ENCODE peak calls at places on chromosomes 11 and 22, in six cellular contexts. Y, N, P, W, B and O are unnamed samples.

GRCh38 chr11:93652161-93652597 is 9.3 kb upstream of the CEP295 start:
- DNase-seq in P (peak), N (peak), Y (no peak), W (peak), B (peak), O (peak)

GRCh38 chr22:23220485-23221350 is 40.4 kb downstream of the BCR start:
- DNase-seq in P (no peak), B (no peak), Y (no peak), N (no peak), W (no peak), O (no peak)

GRCh38 chr11:32005786-32006406 is 85.0 kb upstream of the RCN1 start:
- DNase-seq in Y (no peak), W (no peak), N (peak), B (peak), P (no peak), O (no peak)

GRCh38 chr22:23404689-23405365 is 175.3 kb downstream of the IGLL1 start:
- DNase-seq in W (no peak), Y (no peak), B (no peak), N (peak), P (no peak), O (peak)

GRCh38 chr11:109644158-109644557 is 222.2 kb downstream of the C11orf87 start:
- DNase-seq in B (peak), Y (no peak), N (peak), W (no peak), P (no peak), O (peak)

GRCh38 chr11:24932110-24933000 is 435.5 kb downstream of the LUZP2 start:
- DNase-seq in N (no peak), Y (no peak), W (no peak), B (no peak), P (no peak), O (peak)

GRCh38 chr11:6196396-6196795 is 2.6 kb upstream of the OR52W1 start:
- DNase-seq in N (no peak), B (no peak), Y (no peak), W (no peak), P (no peak), O (no peak)

GRCh38 chr22:23183107-23183698 is 2.9 kb downstream of the BCR start:
- DNase-seq in Y (no peak), B (no peak), W (no peak), N (peak), P (no peak), O (peak)

GRCh38 chr11:68798221-68798813 is 43.4 kb downstream of the CPT1A start:
- DNase-seq in Y (no peak), P (peak), N (peak), W (no peak), B (no peak), O (peak)

GRCh38 chr11:95764267-95764898 is 25.2 kb downstream of the FAM76B start:
- DNase-seq in Y (peak), P (no peak), B (no peak), N (peak), W (peak), O (peak)

GRCh38 chr11:18270102-18270501 is 4.0 kb downstream of the SAA1 start:
- DNase-seq in B (no peak), W (no peak), P (no peak), Y (no peak), N (no peak), O (no peak)

GRCh38 chr11:117654856-117655255 is 142.2 kb downstream of the DSCAML1 start:
- DNase-seq in Y (no peak), B (no peak), W (no peak), P (no peak), N (no peak), O (no peak)

GRCh38 chr11:66081505-66081904 is 11.4 kb downstream of the PACS1 start:
- DNase-seq in B (no peak), W (peak), N (peak), Y (no peak), P (peak), O (peak)

GRCh38 chr11:120612363-120613263 is 101.1 kb downstream of the GRIK4 start:
- DNase-seq in P (no peak), B (no peak), W (no peak), Y (peak), N (no peak), O (no peak)

GRCh38 chr11:6284250-6284649 is 24.6 kb downstream of the CCKBR start:
- DNase-seq in Y (no peak), W (no peak), P (no peak), N (no peak), B (no peak), O (no peak)

GRCh38 chr11:78188012-78188808 is at the start of gene KCTD21:
- DNase-seq in W (peak), B (peak), Y (peak), P (peak), N (peak), O (peak)

GRCh38 chr11:114085965-114086364 is 26.5 kb downstream of the ZBTB16 start:
- DNase-seq in W (no peak), N (no peak), P (no peak), B (no peak), Y (no peak), O (no peak)

GRCh38 chr11:55607545-55607944 is at the start of gene OR4C11:
- DNase-seq in Y (no peak), W (no peak), N (no peak), P (no peak), B (no peak), O (no peak)

GRCh38 chr22:44680058-44680457 is 21.9 kb upstream of the PRR5 start:
- DNase-seq in Y (no peak), B (no peak), N (no peak), W (no peak), P (no peak), O (no peak)

GRCh38 chr22:44057411-44057987 is 33.4 kb downstream of the PARVB start:
- DNase-seq in N (no peak), P (no peak), Y (no peak), B (no peak), W (no peak), O (no peak)

GRCh38 chr11:75184757-75185156 is 33.9 kb downstream of the SLCO2B1 start:
- DNase-seq in P (no peak), W (no peak), N (no peak), Y (no peak), B (no peak), O (no peak)

GRCh38 chr11:126163074-126163700 is 48.3 kb downstream of the RPUSD4 start:
- DNase-seq in Y (no peak), W (no peak), N (peak), P (no peak), B (peak), O (peak)

GRCh38 chr22:43011079-43011478 is 3.9 kb downstream of the PACSIN2 start:
- DNase-seq in P (no peak), Y (no peak), W (no peak), N (peak), B (no peak), O (peak)

GRCh38 chr11:1836011-1836945 is 1.5 kb downstream of the SYT8 start:
- DNase-seq in B (no peak), N (no peak), W (no peak), Y (no peak), P (no peak), O (no peak)

GRCh38 chr11:35276396-35276795 is 137.4 kb downstream of the CD44 start:
- DNase-seq in N (peak), P (no peak), Y (no peak), B (no peak), W (no peak), O (no peak)

GRCh38 chr11:72735495-72736027 is 16.6 kb downstream of the ARAP1 start:
- DNase-seq in N (peak), P (no peak), B (no peak), W (no peak), Y (no peak), O (peak)

GRCh38 chr11:69642549-69642912 is 1.6 kb downstream of the CCND1 start:
- DNase-seq in N (peak), Y (no peak), W (peak), B (no peak), P (no peak), O (no peak)

GRCh38 chr22:44664149-44664548 is 37.9 kb upstream of the PRR5 start:
- DNase-seq in Y (no peak), N (peak), B (no peak), W (no peak), P (no peak), O (peak)

GRCh38 chr11:40129276-40129675 is 1330.2 kb downstream of the LRRC4C start:
- DNase-seq in B (no peak), Y (no peak), P (no peak), W (no peak), N (peak), O (peak)

GRCh38 chr11:21430532-21430931 is 761.1 kb downstream of the NELL1 start:
- DNase-seq in B (no peak), P (no peak), W (no peak), Y (no peak), N (no peak), O (no peak)

GRCh38 chr11:61814242-61814957 is 2.4 kb downstream of the FADS1 start:
- DNase-seq in P (no peak), B (no peak), W (no peak), N (peak), Y (no peak), O (peak)

GRCh38 chr11:73191151-73191550 is 26.9 kb upstream of the P2RY2 start:
- DNase-seq in Y (no peak), N (no peak), W (no peak), P (no peak), B (no peak), O (no peak)

GRCh38 chr11:112619106-112619505 is 342.1 kb upstream of the NCAM1 start:
- DNase-seq in B (no peak), P (no peak), Y (no peak), W (no peak), N (no peak), O (no peak)

GRCh38 chr11:69321877-69322350 is 28.0 kb downstream of the MYEOV start:
- DNase-seq in W (no peak), P (no peak), B (no peak), N (peak), Y (no peak), O (peak)

GRCh38 chr11:34513674-34513995 is at the start of gene ELF5:
- DNase-seq in P (no peak), Y (no peak), W (no peak), N (no peak), B (no peak), O (no peak)

GRCh38 chr11:65047581-65048422 is 6.8 kb downstream of the SAC3D1 start:
- DNase-seq in P (no peak), B (no peak), W (no peak), Y (no peak), N (peak), O (peak)